ENCODE peak calls at places on chromosomes 3 and 15, in four cellular contexts. I is nucleus accumbens, E is left ventricle myocardium superior, N is iris pigment epithelial cell. L is an unnamed sample.

GRCh38 chr3:97871206-97871605 is 49.4 kb downstream of the CRYBG3 start:
- DNase-seq in N (peak; percentile 34), I (no peak), E (no peak), L (no peak)

GRCh38 chr3:152352559-152352958 is 83.8 kb downstream of the MBNL1 start:
- DNase-seq in I (no peak), E (no peak), N (peak; percentile 57), L (no peak)

GRCh38 chr3:66456711-66457173 is 44.1 kb downstream of the LRIG1 start:
- DNase-seq in E (peak; percentile 71), N (no peak), I (peak; percentile 57), L (peak; percentile 80)

GRCh38 chr3:149487598-149488197 is 13.2 kb downstream of the TM4SF4 start:
- DNase-seq in N (no peak), I (no peak), E (no peak), L (no peak)

GRCh38 chr3:193771736-193772135 is 178.7 kb downstream of the OPA1 start:
- DNase-seq in I (no peak), N (no peak), E (no peak), L (no peak)

GRCh38 chr3:183188895-183189462 is 26.4 kb upstream of the LAMP3 start:
- DNase-seq in E (peak; percentile 41), N (peak; percentile 34), I (peak; percentile 9), L (peak; percentile 61)

GRCh38 chr3:195999896-196000295 is 82.0 kb downstream of the TFRC start:
- DNase-seq in I (no peak), N (no peak), E (no peak), L (no peak)

GRCh38 chr3:154690413-154690812 is 260.4 kb upstream of the GPR149 start:
- DNase-seq in E (no peak), I (no peak), N (no peak), L (no peak)

GRCh38 chr3:110583373-110583935 is 488.2 kb upstream of the NECTIN3 start:
- DNase-seq in E (no peak), N (no peak), I (no peak), L (no peak)

GRCh38 chr15:62887113-62887570 is 155.4 kb upstream of the TPM1 start:
- DNase-seq in I (no peak), E (no peak), N (peak; percentile 34), L (no peak)

GRCh38 chr3:32148356-32148755 is 41.9 kb downstream of the GPD1L start:
- DNase-seq in E (no peak), I (no peak), N (no peak), L (no peak)

GRCh38 chr15:92629276-92629974 is 26.1 kb downstream of the FAM174B start:
- DNase-seq in I (no peak), E (no peak), N (no peak), L (peak; percentile 44)

GRCh38 chr15:101062471-101063171 is 143.5 kb downstream of the LRRK1 start:
- DNase-seq in N (no peak), I (no peak), E (no peak), L (no peak)

GRCh38 chr3:127691494-127691893 is 18.7 kb downstream of the ABTB1 start:
- DNase-seq in N (no peak), I (no peak), E (peak; percentile 26), L (no peak)

GRCh38 chr15:93378547-93378946 is 289.5 kb upstream of the RGMA start:
- DNase-seq in I (no peak), E (no peak), N (no peak), L (no peak)

GRCh38 chr3:30611613-30612421 is 5.4 kb downstream of the TGFBR2 start:
- DNase-seq in N (peak; percentile 68), I (no peak), E (no peak), L (no peak)

GRCh38 chr15:59549339-59549807 is 62.2 kb upstream of the GCNT3 start:
- DNase-seq in I (no peak), N (no peak), E (no peak), L (no peak)

GRCh38 chr15:27704939-27705514 is 394.1 kb downstream of the OCA2 start:
- DNase-seq in E (no peak), I (peak; percentile 27), N (no peak), L (peak; percentile 47)

GRCh38 chr3:118884748-118885206 is 149.9 kb downstream of the IGSF11 start:
- DNase-seq in E (peak; percentile 85), N (peak; percentile 46), I (peak; percentile 78), L (peak; percentile 86)

GRCh38 chr3:13282986-13283876 is 136.9 kb downstream of the NUP210 start:
- DNase-seq in I (no peak), E (peak; percentile 65), N (peak; percentile 15), L (peak; percentile 60)

GRCh38 chr3:100783619-100784018 is 74.3 kb downstream of the TFG start:
- DNase-seq in E (no peak), N (no peak), I (no peak), L (no peak)

GRCh38 chr3:38173834-38174418 is 8.6 kb downstream of the OXSR1 start:
- DNase-seq in N (no peak), E (no peak), I (no peak), L (no peak)

GRCh38 chr15:85828869-85829268 is 34.1 kb upstream of the KLHL25 start:
- DNase-seq in E (no peak), N (no peak), I (no peak), L (no peak)

GRCh38 chr3:111903067-111903511 is 44.0 kb downstream of the PHLDB2 start:
- DNase-seq in N (peak; percentile 94), E (no peak), I (no peak), L (no peak)

GRCh38 chr3:171351676-171352075 is 108.5 kb downstream of the TNIK start:
- DNase-seq in I (no peak), E (no peak), N (peak; percentile 84), L (no peak)

GRCh38 chr3:17605032-17605431 is 137.4 kb downstream of the TBC1D5 start:
- DNase-seq in N (peak; percentile 88), I (no peak), E (no peak), L (no peak)

GRCh38 chr3:72102057-72102711 is 317.2 kb upstream of the PROK2 start:
- DNase-seq in I (no peak), E (no peak), N (no peak), L (no peak)